ENCODE peak calls at places on chromosomes 13 and 19, in eight cellular contexts. I, O, U, N, Z, V, T and B are unnamed samples.

GRCh38 chr19:18194554-18195238 is 1.7 kb downstream of the MPV17L2 start:
- DNase-seq in I (no peak), O (peak), U (peak), N (no peak), Z (no peak), V (peak), T (no peak), B (no peak)

GRCh38 chr19:49224856-49225255 is 67.3 kb downstream of the TRPM4 start:
- DNase-seq in I (peak), O (peak), U (no peak), N (peak), Z (peak), V (no peak), T (no peak), B (no peak)

GRCh38 chr13:43432948-43433347 is 353.8 kb downstream of the ENOX1 start:
- DNase-seq in I (peak), O (no peak), U (no peak), N (no peak), Z (no peak), V (no peak), T (no peak), B (no peak)

GRCh38 chr13:32246468-32246867 is 68.7 kb downstream of the ZAR1L start:
- DNase-seq in I (peak), O (peak), U (peak), N (peak), Z (peak), V (no peak), T (peak), B (peak)

GRCh38 chr13:44276061-44276460 is 97.6 kb upstream of the SERP2 start:
- DNase-seq in I (no peak), O (no peak), U (no peak), N (no peak), Z (no peak), V (no peak), T (no peak), B (no peak)

GRCh38 chr19:2191456-2191931 is 27.8 kb downstream of the DOT1L start:
- DNase-seq in I (no peak), O (no peak), U (no peak), N (no peak), Z (no peak), V (peak), T (no peak), B (no peak)

GRCh38 chr13:61727714-61728275 is 312.1 kb upstream of the PCDH20 start:
- DNase-seq in I (no peak), O (no peak), U (no peak), N (no peak), Z (no peak), V (no peak), T (no peak), B (no peak)

GRCh38 chr13:109626386-109627171 is 159.8 kb downstream of the IRS2 start:
- DNase-seq in I (no peak), O (no peak), U (no peak), N (no peak), Z (no peak), V (no peak), T (no peak), B (no peak)

GRCh38 chr19:39264306-39265290 is 3.6 kb upstream of the IFNL2 start:
- DNase-seq in I (no peak), O (peak), U (no peak), N (no peak), Z (no peak), V (peak), T (no peak), B (peak)

GRCh38 chr19:55173717-55174409 is 6.2 kb downstream of the SYT5 start:
- DNase-seq in I (peak), O (peak), U (no peak), N (peak), Z (peak), V (peak), T (peak), B (no peak)

GRCh38 chr19:7629347-7630054 is at the start of the genes PET100 and XAB2:
- DNase-seq in I (peak), O (peak), U (peak), N (peak), Z (peak), V (peak), T (peak), B (peak)
- TF ChIP-seq POLR2A in I (peak), O (peak), U (peak), N (peak), Z (no peak), V (no peak), T (peak), B (no peak)

DNA sequence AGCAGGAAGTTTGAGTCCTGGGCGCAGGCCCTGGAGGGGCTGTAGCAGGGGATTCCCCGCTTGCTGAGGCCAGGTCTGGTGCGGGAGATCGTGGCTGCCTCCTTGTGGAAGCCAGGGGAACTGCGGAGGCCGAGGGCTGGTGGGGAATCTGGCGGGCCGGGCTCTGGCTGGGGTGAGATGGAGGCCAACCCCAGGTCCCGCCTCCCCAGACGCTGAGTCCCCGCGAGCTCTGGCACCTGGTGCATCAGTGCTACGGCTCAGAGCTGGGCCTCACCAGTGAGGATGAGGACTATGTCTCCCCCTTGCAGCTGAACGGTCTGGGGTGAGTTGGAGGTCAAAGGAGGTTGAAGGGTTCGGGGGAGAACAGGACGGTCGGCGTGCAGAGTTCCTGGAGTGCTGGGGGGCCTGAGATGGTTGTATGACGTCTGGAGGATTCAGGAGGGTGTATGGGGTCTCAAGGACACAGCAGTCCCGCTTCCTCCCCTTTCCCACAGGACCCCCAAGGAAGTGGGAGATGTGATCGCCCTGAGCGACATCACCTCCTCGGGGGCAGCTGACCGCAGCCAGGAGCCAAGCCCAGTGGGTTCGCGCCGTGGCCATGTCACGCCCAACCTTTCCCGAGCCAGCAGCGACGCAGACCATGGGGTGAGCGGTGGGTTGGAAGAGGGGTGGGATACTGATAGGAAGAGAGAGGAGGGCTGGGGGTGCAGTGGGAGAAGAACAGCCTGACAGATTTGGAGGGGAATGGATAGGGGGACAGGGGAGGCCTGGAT is 13.1 kb downstream of the GRAMD1A start:
- DNase-seq in I (peak), O (peak), U (peak), N (peak), Z (no peak), V (peak), T (peak), B (peak)
- TF ChIP-seq POLR2A in I (peak), O (no peak), U (peak), N (no peak), Z (no peak), V (no peak), T (no peak), B (no peak)

DNA sequence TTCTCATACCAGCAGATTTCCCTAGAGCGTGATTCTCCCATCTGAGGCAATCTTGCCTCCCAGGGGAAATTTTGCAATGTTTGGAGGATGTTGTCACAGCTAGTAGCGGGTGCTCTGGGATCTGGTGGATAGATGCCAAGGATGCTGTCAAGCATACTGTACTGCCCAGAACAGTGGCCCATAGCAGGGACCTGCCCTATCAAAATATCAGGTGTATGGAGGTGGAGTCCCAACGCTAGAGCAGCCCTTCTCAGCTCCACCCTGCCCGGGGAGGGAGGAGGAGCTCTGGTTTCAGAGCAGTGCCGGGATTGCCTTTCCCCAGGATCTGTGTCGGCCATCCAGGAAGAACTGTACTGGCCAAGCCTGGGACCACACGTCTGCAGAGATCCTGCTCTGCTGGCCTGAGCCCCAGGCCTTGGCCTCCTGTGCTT is 10.9 kb upstream of the QTRT1 start:
- DNase-seq in I (no peak), O (no peak), U (no peak), N (no peak), Z (no peak), V (no peak), T (no peak), B (no peak)
- TF ChIP-seq POLR2A in I (no peak), O (no peak), U (no peak), N (no peak), Z (no peak), V (no peak), T (no peak), B (no peak)

GRCh38 chr19:36115453-36116343 is at the start of gene TBCB:
- DNase-seq in I (peak), O (no peak), U (peak), N (peak), Z (no peak), V (peak), T (no peak), B (peak)
- TF ChIP-seq POLR2A in I (peak), O (no peak), U (peak), N (peak), Z (no peak), V (no peak), T (no peak), B (no peak)

GRCh38 chr13:37288057-37288720 is 182.7 kb upstream of the CSNK1A1L start:
- DNase-seq in I (no peak), O (no peak), U (no peak), N (no peak), Z (no peak), V (no peak), T (no peak), B (no peak)
- TF ChIP-seq POLR2A in I (no peak), O (no peak), U (no peak), N (no peak), Z (no peak), V (no peak), T (no peak), B (no peak)

DNA sequence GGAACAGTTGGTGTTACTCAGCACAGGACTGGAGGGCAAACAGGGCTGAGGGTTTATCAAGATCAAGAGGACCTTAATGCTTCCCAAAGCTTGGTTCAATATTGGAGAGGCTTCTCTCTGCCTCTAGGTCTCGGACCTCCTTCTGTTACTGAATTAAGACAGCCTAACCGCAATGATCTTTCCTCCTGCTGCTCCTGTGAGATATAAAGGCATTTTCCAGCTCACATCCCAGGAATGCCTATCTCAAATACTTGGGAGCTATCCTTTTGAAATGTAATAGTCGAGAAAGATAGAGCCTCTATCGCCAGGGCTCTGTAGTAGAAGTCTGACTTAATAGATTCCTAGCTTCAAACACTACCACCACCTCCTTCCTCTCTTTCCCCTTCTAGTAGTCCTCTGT is 1475.0 kb downstream of the SLITRK1 start:
- DNase-seq in I (no peak), O (no peak), U (no peak), N (no peak), Z (no peak), V (no peak), T (no peak), B (no peak)
- TF ChIP-seq POLR2A in I (no peak), O (no peak), U (no peak), N (no peak), Z (no peak), V (no peak), T (no peak), B (no peak)

DNA sequence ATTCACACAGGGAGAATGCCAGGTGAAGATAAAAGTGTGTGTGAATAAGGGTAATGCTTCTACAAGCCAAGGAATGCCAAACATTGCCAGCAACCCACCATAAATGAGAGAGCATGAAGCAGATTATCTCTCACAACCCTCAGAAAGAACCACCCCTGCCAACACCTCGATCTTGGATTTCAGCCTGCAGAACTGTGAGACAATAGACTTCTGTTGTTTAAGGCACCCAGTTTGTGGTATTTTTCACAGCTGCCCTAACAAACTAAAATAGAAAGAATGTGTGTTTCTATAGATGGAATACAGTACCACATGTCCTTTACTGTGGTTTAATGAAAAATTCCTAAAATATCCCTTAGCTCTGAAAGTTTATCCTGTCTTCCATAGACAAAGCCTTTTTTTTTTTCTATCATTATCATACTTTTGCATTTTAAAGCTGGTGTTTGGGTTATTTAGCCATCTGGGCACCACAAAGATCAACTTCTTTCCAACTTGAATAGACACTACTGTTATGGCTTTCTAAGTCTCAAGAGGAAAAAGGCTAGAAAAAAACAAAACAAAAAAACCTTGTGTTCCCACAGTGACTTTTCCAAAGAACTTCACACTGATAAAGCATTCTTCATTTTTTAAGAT is 505.7 kb downstream of the KCTD12 start:
- DNase-seq in I (no peak), O (no peak), U (no peak), N (no peak), Z (no peak), V (no peak), T (no peak), B (no peak)
- TF ChIP-seq POLR2A in I (no peak), O (no peak), U (no peak), N (no peak), Z (no peak), V (no peak), T (no peak), B (no peak)

DNA sequence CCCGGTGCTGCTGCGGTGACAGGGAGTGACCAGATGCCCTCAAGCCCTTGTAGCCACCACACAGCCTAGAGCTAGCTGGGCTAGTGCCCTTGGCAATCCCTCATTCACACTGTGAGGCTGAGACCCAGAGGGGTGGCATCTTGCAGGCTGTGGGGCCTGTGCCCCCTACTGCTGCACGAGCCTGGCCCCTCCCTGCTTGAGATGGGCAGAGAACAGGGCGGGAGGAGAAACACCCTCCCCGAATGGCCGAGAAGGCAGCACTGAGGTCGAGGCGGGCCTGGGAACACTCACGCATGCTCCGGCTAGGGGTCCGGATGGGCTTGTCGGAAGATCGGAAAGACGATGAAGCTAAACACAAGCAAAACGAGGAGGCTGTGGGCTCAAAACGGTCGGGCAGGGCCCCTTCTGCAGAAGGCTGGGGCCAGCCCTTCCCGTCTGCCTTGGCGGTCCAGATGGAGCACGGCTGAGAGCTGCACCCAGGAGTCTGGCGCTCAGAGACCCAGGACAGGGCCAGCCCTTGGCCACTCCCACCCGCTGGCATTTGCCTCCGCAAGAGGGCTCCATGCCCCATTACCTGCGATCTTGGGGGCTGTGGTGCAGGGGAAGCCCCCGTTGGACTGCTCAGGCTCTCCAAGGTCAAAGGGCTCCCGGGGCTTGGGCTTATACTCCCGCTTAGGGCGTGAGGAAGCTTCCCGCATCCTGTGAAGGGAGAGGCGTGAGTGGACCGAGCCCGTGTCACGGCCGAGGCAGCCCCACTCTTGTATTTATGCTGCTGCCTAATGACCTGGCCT is 18.9 kb downstream of the MPND start:
- DNase-seq in I (no peak), O (no peak), U (no peak), N (no peak), Z (no peak), V (peak), T (no peak), B (no peak)
- TF ChIP-seq POLR2A in I (no peak), O (no peak), U (peak), N (no peak), Z (no peak), V (no peak), T (no peak), B (no peak)

GRCh38 chr19:738509-739128 is 12.3 kb upstream of the MISP start:
- DNase-seq in I (no peak), O (no peak), U (no peak), N (peak), Z (no peak), V (peak), T (no peak), B (no peak)
- TF ChIP-seq POLR2A in I (no peak), O (no peak), U (no peak), N (peak), Z (no peak), V (no peak), T (no peak), B (no peak)